ENCODE peak calls at places on chromosomes 1 and 21, in five cellular contexts. J, W, D, E and L are unnamed samples.

GRCh38 chr1:36133484-36133883 is 8.5 kb upstream of the COL8A2 start:
- DNase-seq in W (peak), J (no peak), D (no peak), E (peak), L (peak)

GRCh38 chr1:116772648-116773045 is 18.4 kb downstream of the CD2 start:
- DNase-seq in D (no peak), E (peak), J (no peak), W (no peak), L (peak)

GRCh38 chr1:39134768-39135333 is 69.6 kb upstream of the MACF1 start:
- DNase-seq in E (no peak), D (no peak), J (no peak), W (no peak), L (no peak)

GRCh38 chr1:111161843-111162242 is 21.8 kb downstream of the CEPT1 start:
- DNase-seq in J (no peak), W (no peak), E (no peak), D (no peak), L (no peak)

GRCh38 chr1:38728176-38728908 is 131.2 kb downstream of the RRAGC start:
- DNase-seq in E (peak), D (no peak), J (no peak), W (peak), L (peak)

GRCh38 chr1:45332346-45332720 is 5.6 kb downstream of the HPDL start:
- DNase-seq in E (no peak), W (no peak), D (no peak), J (no peak), L (no peak)

GRCh38 chr21:25801217-25802015 is 66.6 kb downstream of the GABPA start:
- DNase-seq in J (peak), E (peak), D (peak), W (peak), L (peak)

GRCh38 chr1:240031009-240031408 is 60.7 kb upstream of the FMN2 start:
- DNase-seq in D (no peak), W (no peak), E (peak), J (no peak), L (peak)